ENCODE peak calls at places on chromosomes 11 and 22, in ten cellular contexts. One of them, this sample, is unnamed.

GRCh38 chr22:45686004-45686403 is 14.4 kb downstream of the ATXN10 start:
- DNase-seq in PC-3: no peak
- DNase-seq in brain microvascular endothelial cell: peak
- DNase-seq in upper lobe of left lung: no peak
- DNase-seq in transverse colon: no peak
- DNase-seq in IMR-90: peak
- DNase-seq in astrocyte: peak
- DNase-seq in cardiac muscle cell: no peak
- DNase-seq in heart right ventricle: no peak
- DNase-seq in ovary: no peak
- DNase-seq in this sample: no peak

GRCh38 chr11:88012456-88012855 is 162.8 kb downstream of the RAB38 start:
- DNase-seq in PC-3: no peak
- DNase-seq in brain microvascular endothelial cell: no peak
- DNase-seq in upper lobe of left lung: no peak
- DNase-seq in transverse colon: no peak
- DNase-seq in IMR-90: no peak
- DNase-seq in astrocyte: no peak
- DNase-seq in cardiac muscle cell: no peak
- DNase-seq in heart right ventricle: no peak
- DNase-seq in ovary: no peak
- DNase-seq in this sample: no peak

GRCh38 chr11:18236664-18237356 is at the start of gene SAA4:
- DNase-seq in PC-3: peak
- DNase-seq in brain microvascular endothelial cell: no peak
- DNase-seq in upper lobe of left lung: no peak
- DNase-seq in transverse colon: no peak
- DNase-seq in IMR-90: no peak
- DNase-seq in astrocyte: no peak
- DNase-seq in cardiac muscle cell: no peak
- DNase-seq in heart right ventricle: no peak
- DNase-seq in ovary: no peak
- DNase-seq in this sample: no peak

GRCh38 chr11:130763087-130763980 is 152.9 kb downstream of the SNX19 start:
- DNase-seq in PC-3: no peak
- DNase-seq in brain microvascular endothelial cell: no peak
- DNase-seq in upper lobe of left lung: no peak
- DNase-seq in transverse colon: no peak
- DNase-seq in IMR-90: peak
- DNase-seq in astrocyte: no peak
- DNase-seq in cardiac muscle cell: no peak
- DNase-seq in heart right ventricle: no peak
- DNase-seq in ovary: no peak
- DNase-seq in this sample: no peak

GRCh38 chr11:68328374-68329091 is 16.1 kb downstream of the LRP5 start:
- DNase-seq in PC-3: no peak
- DNase-seq in brain microvascular endothelial cell: no peak
- DNase-seq in upper lobe of left lung: no peak
- DNase-seq in transverse colon: peak
- DNase-seq in IMR-90: no peak
- DNase-seq in astrocyte: no peak
- DNase-seq in cardiac muscle cell: no peak
- DNase-seq in heart right ventricle: peak
- DNase-seq in ovary: peak
- DNase-seq in this sample: no peak

GRCh38 chr11:65928667-65929066 is 9.4 kb downstream of the DRAP1 start:
- DNase-seq in PC-3: no peak
- DNase-seq in brain microvascular endothelial cell: no peak
- DNase-seq in upper lobe of left lung: no peak
- DNase-seq in transverse colon: no peak
- DNase-seq in IMR-90: no peak
- DNase-seq in astrocyte: no peak
- DNase-seq in cardiac muscle cell: no peak
- DNase-seq in heart right ventricle: no peak
- DNase-seq in ovary: no peak
- DNase-seq in this sample: no peak

GRCh38 chr11:85346484-85346883 is 280.7 kb downstream of the DLG2 start:
- DNase-seq in PC-3: no peak
- DNase-seq in brain microvascular endothelial cell: no peak
- DNase-seq in upper lobe of left lung: no peak
- DNase-seq in transverse colon: no peak
- DNase-seq in IMR-90: no peak
- DNase-seq in astrocyte: no peak
- DNase-seq in cardiac muscle cell: no peak
- DNase-seq in heart right ventricle: no peak
- DNase-seq in ovary: no peak
- DNase-seq in this sample: no peak

GRCh38 chr11:1762537-1763302 is 1.0 kb downstream of the CTSD start:
- DNase-seq in PC-3: peak
- DNase-seq in brain microvascular endothelial cell: no peak
- DNase-seq in upper lobe of left lung: peak
- DNase-seq in transverse colon: peak
- DNase-seq in IMR-90: no peak
- DNase-seq in astrocyte: no peak
- DNase-seq in cardiac muscle cell: no peak
- DNase-seq in heart right ventricle: no peak
- DNase-seq in ovary: no peak
- DNase-seq in this sample: no peak

GRCh38 chr11:33329705-33330329 is 72.6 kb downstream of the HIPK3 start:
- DNase-seq in PC-3: peak
- DNase-seq in brain microvascular endothelial cell: peak
- DNase-seq in upper lobe of left lung: peak
- DNase-seq in transverse colon: peak
- DNase-seq in IMR-90: peak
- DNase-seq in astrocyte: peak
- DNase-seq in cardiac muscle cell: peak
- DNase-seq in heart right ventricle: peak
- DNase-seq in ovary: no peak
- DNase-seq in this sample: peak

GRCh38 chr11:134275534-134276395 is at the start of gene GLB1L3:
- DNase-seq in PC-3: no peak
- DNase-seq in brain microvascular endothelial cell: no peak
- DNase-seq in upper lobe of left lung: no peak
- DNase-seq in transverse colon: peak
- DNase-seq in IMR-90: no peak
- DNase-seq in astrocyte: no peak
- DNase-seq in cardiac muscle cell: peak
- DNase-seq in heart right ventricle: no peak
- DNase-seq in ovary: no peak
- DNase-seq in this sample: peak

GRCh38 chr11:131666617-131667016 is 296.2 kb downstream of the NTM start:
- DNase-seq in PC-3: no peak
- DNase-seq in brain microvascular endothelial cell: no peak
- DNase-seq in upper lobe of left lung: no peak
- DNase-seq in transverse colon: no peak
- DNase-seq in IMR-90: peak
- DNase-seq in astrocyte: peak
- DNase-seq in cardiac muscle cell: no peak
- DNase-seq in heart right ventricle: no peak
- DNase-seq in ovary: no peak
- DNase-seq in this sample: no peak

GRCh38 chr11:46064221-46064620 is 57.0 kb downstream of the PHF21A start:
- DNase-seq in PC-3: no peak
- DNase-seq in brain microvascular endothelial cell: no peak
- DNase-seq in upper lobe of left lung: no peak
- DNase-seq in transverse colon: no peak
- DNase-seq in IMR-90: peak
- DNase-seq in astrocyte: peak
- DNase-seq in cardiac muscle cell: peak
- DNase-seq in heart right ventricle: no peak
- DNase-seq in ovary: no peak
- DNase-seq in this sample: peak

GRCh38 chr11:58637367-58637766 is 14.9 kb downstream of the CNTF start:
- DNase-seq in PC-3: no peak
- DNase-seq in brain microvascular endothelial cell: no peak
- DNase-seq in upper lobe of left lung: no peak
- DNase-seq in transverse colon: no peak
- DNase-seq in IMR-90: no peak
- DNase-seq in astrocyte: no peak
- DNase-seq in cardiac muscle cell: no peak
- DNase-seq in heart right ventricle: no peak
- DNase-seq in ovary: no peak
- DNase-seq in this sample: no peak
- TF ChIP-seq CTCF in PC-3: no peak
- TF ChIP-seq CTCF in brain microvascular endothelial cell: no peak
- TF ChIP-seq CTCF in upper lobe of left lung: no peak
- TF ChIP-seq CTCF in transverse colon: no peak
- TF ChIP-seq CTCF in IMR-90: no peak
- TF ChIP-seq CTCF in astrocyte: no peak
- TF ChIP-seq CTCF in cardiac muscle cell: no peak
- TF ChIP-seq CTCF in heart right ventricle: no peak
- TF ChIP-seq CTCF in ovary: no peak
- TF ChIP-seq CTCF in this sample: no peak

GRCh38 chr11:78425436-78425835 is 7.8 kb upstream of the GAB2 start:
- DNase-seq in PC-3: no peak
- DNase-seq in brain microvascular endothelial cell: no peak
- DNase-seq in upper lobe of left lung: no peak
- DNase-seq in transverse colon: no peak
- DNase-seq in IMR-90: no peak
- DNase-seq in astrocyte: no peak
- DNase-seq in cardiac muscle cell: no peak
- DNase-seq in heart right ventricle: no peak
- DNase-seq in ovary: no peak
- DNase-seq in this sample: no peak

GRCh38 chr11:78424334-78425270 is 7.0 kb upstream of the GAB2 start:
- DNase-seq in PC-3: no peak
- DNase-seq in brain microvascular endothelial cell: no peak
- DNase-seq in upper lobe of left lung: no peak
- DNase-seq in transverse colon: no peak
- DNase-seq in IMR-90: peak
- DNase-seq in astrocyte: peak
- DNase-seq in cardiac muscle cell: no peak
- DNase-seq in heart right ventricle: no peak
- DNase-seq in ovary: no peak
- DNase-seq in this sample: no peak

GRCh38 chr11:78420255-78420764 is 2.7 kb upstream of the GAB2 start:
- DNase-seq in PC-3: peak
- DNase-seq in brain microvascular endothelial cell: peak
- DNase-seq in upper lobe of left lung: peak
- DNase-seq in transverse colon: peak
- DNase-seq in IMR-90: peak
- DNase-seq in astrocyte: peak
- DNase-seq in cardiac muscle cell: peak
- DNase-seq in heart right ventricle: peak
- DNase-seq in ovary: peak
- DNase-seq in this sample: no peak

GRCh38 chr11:78420796-78421209 is 3.2 kb upstream of the GAB2 start:
- DNase-seq in PC-3: no peak
- DNase-seq in brain microvascular endothelial cell: peak
- DNase-seq in upper lobe of left lung: peak
- DNase-seq in transverse colon: peak
- DNase-seq in IMR-90: peak
- DNase-seq in astrocyte: peak
- DNase-seq in cardiac muscle cell: peak
- DNase-seq in heart right ventricle: peak
- DNase-seq in ovary: peak
- DNase-seq in this sample: no peak

DNA sequence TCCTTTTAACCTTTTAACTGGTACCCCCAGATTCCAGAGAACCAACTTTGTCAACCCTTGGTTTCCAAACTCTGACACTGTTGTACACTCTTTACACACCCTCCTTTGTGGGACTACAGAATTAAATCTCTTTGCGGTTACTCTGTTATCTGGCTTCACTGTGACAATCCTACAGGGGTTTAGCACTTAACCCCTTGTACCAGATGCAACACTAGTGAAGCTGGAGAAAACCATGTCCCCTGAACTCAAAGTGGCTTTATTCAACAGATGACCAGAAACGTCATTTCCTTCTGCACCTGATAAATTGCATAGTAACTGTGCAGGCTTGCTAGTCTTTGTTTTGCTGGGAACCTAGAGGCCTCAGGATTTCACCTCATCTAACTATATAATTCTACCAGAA is 5.6 kb upstream of the GAB2 start:
- DNase-seq in PC-3: no peak
- DNase-seq in brain microvascular endothelial cell: no peak
- DNase-seq in upper lobe of left lung: no peak
- DNase-seq in transverse colon: no peak
- DNase-seq in IMR-90: no peak
- DNase-seq in astrocyte: no peak
- DNase-seq in cardiac muscle cell: no peak
- DNase-seq in heart right ventricle: no peak
- DNase-seq in ovary: no peak
- DNase-seq in this sample: no peak
- H3K27ac ChIP-seq in PC-3: no peak
- H3K27ac ChIP-seq in brain microvascular endothelial cell: no peak
- H3K27ac ChIP-seq in upper lobe of left lung: no peak
- H3K27ac ChIP-seq in transverse colon: no peak
- H3K27ac ChIP-seq in IMR-90: no peak
- H3K27ac ChIP-seq in astrocyte: no peak
- H3K27ac ChIP-seq in cardiac muscle cell: no peak
- H3K27ac ChIP-seq in heart right ventricle: no peak
- H3K27ac ChIP-seq in ovary: no peak
- H3K27ac ChIP-seq in this sample: no peak

DNA sequence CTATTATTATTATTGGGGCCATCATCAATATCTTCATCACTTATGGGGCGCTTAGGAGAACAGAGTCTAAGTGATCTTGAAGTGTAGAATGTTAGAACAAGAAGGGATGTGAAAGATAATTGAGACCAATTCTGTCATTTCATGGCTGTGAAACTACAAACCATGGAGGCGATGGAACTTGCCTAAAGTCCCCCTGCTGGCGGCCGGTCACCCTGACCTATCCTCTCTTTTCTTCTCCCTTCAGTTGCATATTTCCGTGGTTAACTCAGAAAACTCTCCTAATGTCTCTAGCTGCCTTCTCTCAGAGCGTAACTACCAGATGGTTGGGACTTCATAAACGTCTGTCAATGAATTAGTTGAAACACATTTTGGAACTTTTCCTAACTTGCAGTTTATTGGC is 6.6 kb upstream of the OR4B1 start:
- DNase-seq in PC-3: peak
- DNase-seq in brain microvascular endothelial cell: peak
- DNase-seq in upper lobe of left lung: no peak
- DNase-seq in transverse colon: no peak
- DNase-seq in IMR-90: peak
- DNase-seq in astrocyte: no peak
- DNase-seq in cardiac muscle cell: no peak
- DNase-seq in heart right ventricle: no peak
- DNase-seq in ovary: no peak
- DNase-seq in this sample: no peak
- TF ChIP-seq CTCF in PC-3: peak
- TF ChIP-seq CTCF in brain microvascular endothelial cell: peak
- TF ChIP-seq CTCF in upper lobe of left lung: no peak
- TF ChIP-seq CTCF in transverse colon: no peak
- TF ChIP-seq CTCF in IMR-90: peak
- TF ChIP-seq CTCF in astrocyte: no peak
- TF ChIP-seq CTCF in cardiac muscle cell: no peak
- TF ChIP-seq CTCF in heart right ventricle: no peak
- TF ChIP-seq CTCF in ovary: no peak
- TF ChIP-seq CTCF in this sample: no peak

DNA sequence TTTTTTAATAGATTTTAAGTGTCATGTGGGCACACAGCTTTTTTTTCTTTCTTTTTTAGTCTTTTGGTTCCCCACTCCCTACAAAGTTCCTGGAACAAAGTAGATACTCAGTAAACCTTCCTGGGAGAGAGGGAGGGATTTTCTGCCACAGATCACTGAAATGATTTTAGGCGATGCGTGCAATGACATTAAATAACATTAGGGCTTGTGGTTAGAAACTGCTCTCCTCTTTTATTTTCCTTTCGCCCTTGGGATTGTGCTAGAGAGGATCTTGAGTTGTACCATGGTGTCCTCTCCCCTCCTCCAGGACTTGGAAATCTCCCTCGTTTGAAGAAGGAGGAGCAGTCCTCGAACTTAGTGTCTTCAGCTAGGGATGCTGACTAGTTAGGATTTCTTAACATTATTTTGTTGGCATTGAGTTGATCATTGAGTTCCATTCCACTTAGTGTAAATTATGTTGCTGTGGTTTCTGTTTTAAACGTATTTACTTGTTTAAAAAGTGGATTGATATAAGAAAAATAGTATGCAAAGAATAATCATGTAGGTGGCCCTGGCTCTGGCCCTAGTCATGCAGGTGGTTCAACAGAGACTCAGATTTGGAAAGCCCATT is 88.4 kb downstream of the TRAF6 start:
- DNase-seq in PC-3: no peak
- DNase-seq in brain microvascular endothelial cell: no peak
- DNase-seq in upper lobe of left lung: no peak
- DNase-seq in transverse colon: no peak
- DNase-seq in IMR-90: peak
- DNase-seq in astrocyte: peak
- DNase-seq in cardiac muscle cell: no peak
- DNase-seq in heart right ventricle: no peak
- DNase-seq in ovary: no peak
- DNase-seq in this sample: no peak
- H3K27ac ChIP-seq in PC-3: peak
- H3K27ac ChIP-seq in brain microvascular endothelial cell: peak
- H3K27ac ChIP-seq in upper lobe of left lung: peak
- H3K27ac ChIP-seq in transverse colon: peak
- H3K27ac ChIP-seq in IMR-90: no peak
- H3K27ac ChIP-seq in astrocyte: peak
- H3K27ac ChIP-seq in cardiac muscle cell: no peak
- H3K27ac ChIP-seq in heart right ventricle: no peak
- H3K27ac ChIP-seq in ovary: no peak
- H3K27ac ChIP-seq in this sample: no peak

This sample was measured in foreskin keratinocyte.